ENCODE peak calls at places on chromosomes 12 and 14, in nine cellular contexts. One of them, this sample, is unnamed.

GRCh38 chr12:47268501-47269459 is 189.0 kb upstream of the AMIGO2 start:
- DNase-seq in A549: no peak
- DNase-seq in vagina: no peak
- DNase-seq in prostate gland: no peak
- DNase-seq in heart left ventricle: no peak
- DNase-seq in body of pancreas: no peak
- DNase-seq in uterus: no peak
- DNase-seq in upper lobe of left lung: peak
- DNase-seq in transverse colon: no peak
- DNase-seq in this sample: no peak

GRCh38 chr12:91382081-91382543 is 199.5 kb upstream of the DCN start:
- DNase-seq in uterus: peak
- DNase-seq in transverse colon: peak
- DNase-seq in body of pancreas: peak
- DNase-seq in A549: peak
- DNase-seq in prostate gland: peak
- DNase-seq in upper lobe of left lung: no peak
- DNase-seq in vagina: no peak
- DNase-seq in heart left ventricle: peak
- DNase-seq in this sample: peak

GRCh38 chr14:89531661-89532335 is 114.8 kb upstream of the FOXN3 start:
- DNase-seq in heart left ventricle: no peak
- DNase-seq in transverse colon: no peak
- DNase-seq in body of pancreas: no peak
- DNase-seq in upper lobe of left lung: no peak
- DNase-seq in vagina: no peak
- DNase-seq in prostate gland: no peak
- DNase-seq in uterus: no peak
- DNase-seq in A549: no peak
- DNase-seq in this sample: no peak

GRCh38 chr14:72621387-72622065 is 272.4 kb downstream of the DPF3 start:
- DNase-seq in vagina: peak
- DNase-seq in A549: no peak
- DNase-seq in heart left ventricle: no peak
- DNase-seq in uterus: no peak
- DNase-seq in transverse colon: no peak
- DNase-seq in prostate gland: no peak
- DNase-seq in upper lobe of left lung: no peak
- DNase-seq in body of pancreas: no peak
- DNase-seq in this sample: peak

GRCh38 chr12:10119072-10119471 is 10.9 kb downstream of the CLEC7A start:
- DNase-seq in uterus: no peak
- DNase-seq in vagina: no peak
- DNase-seq in prostate gland: no peak
- DNase-seq in heart left ventricle: no peak
- DNase-seq in A549: no peak
- DNase-seq in body of pancreas: no peak
- DNase-seq in transverse colon: no peak
- DNase-seq in upper lobe of left lung: no peak
- DNase-seq in this sample: no peak

GRCh38 chr14:56208520-56208919 is 90.3 kb downstream of the PELI2 start:
- DNase-seq in vagina: no peak
- DNase-seq in transverse colon: no peak
- DNase-seq in uterus: no peak
- DNase-seq in body of pancreas: no peak
- DNase-seq in A549: no peak
- DNase-seq in prostate gland: no peak
- DNase-seq in heart left ventricle: no peak
- DNase-seq in upper lobe of left lung: no peak
- DNase-seq in this sample: no peak

GRCh38 chr12:62530596-62530995 is 64.0 kb downstream of the MON2 start:
- DNase-seq in heart left ventricle: no peak
- DNase-seq in transverse colon: no peak
- DNase-seq in prostate gland: no peak
- DNase-seq in vagina: no peak
- DNase-seq in body of pancreas: no peak
- DNase-seq in uterus: no peak
- DNase-seq in upper lobe of left lung: no peak
- DNase-seq in A549: no peak
- DNase-seq in this sample: no peak

GRCh38 chr12:4909734-4910501 is at the start of gene KCNA1:
- DNase-seq in vagina: no peak
- DNase-seq in A549: no peak
- DNase-seq in heart left ventricle: no peak
- DNase-seq in body of pancreas: no peak
- DNase-seq in transverse colon: no peak
- DNase-seq in prostate gland: no peak
- DNase-seq in uterus: no peak
- DNase-seq in upper lobe of left lung: peak
- DNase-seq in this sample: no peak

GRCh38 chr12:111442301-111443045 is 36.8 kb downstream of the SH2B3 start:
- DNase-seq in transverse colon: peak
- DNase-seq in body of pancreas: no peak
- DNase-seq in uterus: no peak
- DNase-seq in heart left ventricle: peak
- DNase-seq in A549: no peak
- DNase-seq in prostate gland: no peak
- DNase-seq in vagina: no peak
- DNase-seq in upper lobe of left lung: peak
- DNase-seq in this sample: peak

GRCh38 chr12:31498424-31498823 is 92.5 kb downstream of the DENND5B start:
- DNase-seq in uterus: no peak
- DNase-seq in prostate gland: no peak
- DNase-seq in A549: no peak
- DNase-seq in transverse colon: no peak
- DNase-seq in heart left ventricle: no peak
- DNase-seq in vagina: no peak
- DNase-seq in body of pancreas: no peak
- DNase-seq in upper lobe of left lung: no peak
- DNase-seq in this sample: no peak

GRCh38 chr12:47903927-47904646 is 707 bp downstream of the VDR start:
- DNase-seq in prostate gland: peak
- DNase-seq in upper lobe of left lung: no peak
- DNase-seq in vagina: no peak
- DNase-seq in uterus: peak
- DNase-seq in body of pancreas: peak
- DNase-seq in transverse colon: peak
- DNase-seq in A549: peak
- DNase-seq in heart left ventricle: peak
- DNase-seq in this sample: peak

GRCh38 chr14:106845286-106846087 is 1319.1 kb downstream of the TMEM121 start:
- DNase-seq in prostate gland: peak
- DNase-seq in uterus: no peak
- DNase-seq in transverse colon: peak
- DNase-seq in vagina: no peak
- DNase-seq in upper lobe of left lung: no peak
- DNase-seq in heart left ventricle: no peak
- DNase-seq in A549: peak
- DNase-seq in body of pancreas: peak
- DNase-seq in this sample: no peak

GRCh38 chr12:62588916-62589315 is 122.3 kb downstream of the MON2 start:
- DNase-seq in upper lobe of left lung: no peak
- DNase-seq in heart left ventricle: no peak
- DNase-seq in A549: no peak
- DNase-seq in prostate gland: no peak
- DNase-seq in vagina: no peak
- DNase-seq in uterus: no peak
- DNase-seq in body of pancreas: no peak
- DNase-seq in transverse colon: no peak
- DNase-seq in this sample: no peak

GRCh38 chr12:1630827-1631591 is 2.0 kb downstream of the WNT5B start:
- DNase-seq in upper lobe of left lung: no peak
- DNase-seq in A549: no peak
- DNase-seq in uterus: no peak
- DNase-seq in transverse colon: no peak
- DNase-seq in vagina: no peak
- DNase-seq in prostate gland: no peak
- DNase-seq in heart left ventricle: peak
- DNase-seq in body of pancreas: no peak
- DNase-seq in this sample: no peak

GRCh38 chr12:15044461-15044860 is 71.6 kb downstream of the PDE6H start:
- DNase-seq in uterus: no peak
- DNase-seq in A549: no peak
- DNase-seq in prostate gland: no peak
- DNase-seq in body of pancreas: no peak
- DNase-seq in heart left ventricle: no peak
- DNase-seq in upper lobe of left lung: no peak
- DNase-seq in transverse colon: no peak
- DNase-seq in vagina: no peak
- DNase-seq in this sample: no peak

GRCh38 chr14:22434030-22434429 is 155.0 kb downstream of the DAD1 start:
- DNase-seq in upper lobe of left lung: no peak
- DNase-seq in transverse colon: no peak
- DNase-seq in body of pancreas: no peak
- DNase-seq in vagina: no peak
- DNase-seq in A549: no peak
- DNase-seq in heart left ventricle: no peak
- DNase-seq in uterus: no peak
- DNase-seq in prostate gland: no peak
- DNase-seq in this sample: no peak

GRCh38 chr14:30053103-30053502 is 125.5 kb upstream of the PRKD1 start:
- DNase-seq in body of pancreas: no peak
- DNase-seq in heart left ventricle: no peak
- DNase-seq in A549: no peak
- DNase-seq in vagina: no peak
- DNase-seq in prostate gland: no peak
- DNase-seq in upper lobe of left lung: no peak
- DNase-seq in transverse colon: no peak
- DNase-seq in uterus: no peak
- DNase-seq in this sample: no peak

GRCh38 chr14:81436296-81437138 is 36.4 kb upstream of the STON2 start:
- DNase-seq in prostate gland: peak
- DNase-seq in transverse colon: peak
- DNase-seq in A549: peak
- DNase-seq in body of pancreas: peak
- DNase-seq in upper lobe of left lung: peak
- DNase-seq in vagina: no peak
- DNase-seq in uterus: peak
- DNase-seq in heart left ventricle: peak
- DNase-seq in this sample: peak

GRCh38 chr14:23602181-23603095 is 23.8 kb upstream of the JPH4 start:
- DNase-seq in heart left ventricle: no peak
- DNase-seq in A549: no peak
- DNase-seq in uterus: no peak
- DNase-seq in body of pancreas: peak
- DNase-seq in transverse colon: no peak
- DNase-seq in upper lobe of left lung: no peak
- DNase-seq in prostate gland: no peak
- DNase-seq in vagina: no peak
- DNase-seq in this sample: no peak

GRCh38 chr14:75522224-75522764 is at the start of gene BATF:
- DNase-seq in transverse colon: peak
- DNase-seq in body of pancreas: no peak
- DNase-seq in upper lobe of left lung: peak
- DNase-seq in vagina: no peak
- DNase-seq in uterus: no peak
- DNase-seq in prostate gland: no peak
- DNase-seq in A549: no peak
- DNase-seq in heart left ventricle: no peak
- DNase-seq in this sample: no peak
- H3K4me3 ChIP-seq in transverse colon: peak
- H3K4me3 ChIP-seq in body of pancreas: no peak
- H3K4me3 ChIP-seq in upper lobe of left lung: peak
- H3K4me3 ChIP-seq in vagina: peak
- H3K4me3 ChIP-seq in uterus: no peak
- H3K4me3 ChIP-seq in prostate gland: peak
- H3K4me3 ChIP-seq in A549: no peak
- H3K4me3 ChIP-seq in heart left ventricle: no peak
- H3K4me3 ChIP-seq in this sample: no peak

GRCh38 chr14:103724116-103724515 is 8.5 kb downstream of the ZFYVE21 start:
- DNase-seq in transverse colon: peak
- DNase-seq in upper lobe of left lung: peak
- DNase-seq in body of pancreas: peak
- DNase-seq in vagina: no peak
- DNase-seq in A549: no peak
- DNase-seq in heart left ventricle: peak
- DNase-seq in uterus: peak
- DNase-seq in prostate gland: no peak
- DNase-seq in this sample: no peak
- TF ChIP-seq CTCF in transverse colon: no peak
- TF ChIP-seq CTCF in upper lobe of left lung: no peak
- TF ChIP-seq CTCF in body of pancreas: no peak
- TF ChIP-seq CTCF in vagina: no peak
- TF ChIP-seq CTCF in A549: no peak
- TF ChIP-seq CTCF in heart left ventricle: no peak
- TF ChIP-seq CTCF in uterus: no peak
- TF ChIP-seq CTCF in prostate gland: no peak
- TF ChIP-seq CTCF in this sample: no peak

GRCh38 chr14:38145142-38145541 is 62.6 kb upstream of the SSTR1 start:
- DNase-seq in upper lobe of left lung: no peak
- DNase-seq in uterus: no peak
- DNase-seq in heart left ventricle: no peak
- DNase-seq in prostate gland: no peak
- DNase-seq in body of pancreas: no peak
- DNase-seq in A549: no peak
- DNase-seq in vagina: no peak
- DNase-seq in transverse colon: no peak
- DNase-seq in this sample: peak

GRCh38 chr14:38139926-38140325 is 67.8 kb upstream of the SSTR1 start:
- DNase-seq in prostate gland: no peak
- DNase-seq in upper lobe of left lung: no peak
- DNase-seq in vagina: no peak
- DNase-seq in uterus: no peak
- DNase-seq in A549: no peak
- DNase-seq in body of pancreas: no peak
- DNase-seq in heart left ventricle: no peak
- DNase-seq in transverse colon: no peak
- DNase-seq in this sample: no peak

GRCh38 chr14:38138581-38139138 is 69.0 kb upstream of the SSTR1 start:
- DNase-seq in transverse colon: no peak
- DNase-seq in heart left ventricle: no peak
- DNase-seq in vagina: no peak
- DNase-seq in prostate gland: no peak
- DNase-seq in uterus: no peak
- DNase-seq in upper lobe of left lung: no peak
- DNase-seq in A549: no peak
- DNase-seq in body of pancreas: no peak
- DNase-seq in this sample: no peak

GRCh38 chr14:38143170-38143569 is 64.5 kb upstream of the SSTR1 start:
- DNase-seq in prostate gland: no peak
- DNase-seq in uterus: no peak
- DNase-seq in A549: no peak
- DNase-seq in transverse colon: no peak
- DNase-seq in vagina: no peak
- DNase-seq in body of pancreas: no peak
- DNase-seq in upper lobe of left lung: no peak
- DNase-seq in heart left ventricle: no peak
- DNase-seq in this sample: no peak

GRCh38 chr14:38143651-38144505 is 63.8 kb upstream of the SSTR1 start:
- DNase-seq in body of pancreas: no peak
- DNase-seq in vagina: no peak
- DNase-seq in upper lobe of left lung: no peak
- DNase-seq in prostate gland: no peak
- DNase-seq in transverse colon: no peak
- DNase-seq in A549: no peak
- DNase-seq in uterus: no peak
- DNase-seq in heart left ventricle: no peak
- DNase-seq in this sample: no peak
- TF ChIP-seq POLR2A in body of pancreas: no peak
- TF ChIP-seq POLR2A in vagina: no peak
- TF ChIP-seq POLR2A in upper lobe of left lung: no peak
- TF ChIP-seq POLR2A in prostate gland: no peak
- TF ChIP-seq POLR2A in transverse colon: no peak
- TF ChIP-seq POLR2A in A549: no peak
- TF ChIP-seq POLR2A in uterus: no peak
- TF ChIP-seq POLR2A in heart left ventricle: no peak
- TF ChIP-seq POLR2A in this sample: no peak

GRCh38 chr14:103551338-103551762 is 11.1 kb downstream of the BAG5 start:
- DNase-seq in upper lobe of left lung: peak
- DNase-seq in uterus: peak
- DNase-seq in A549: no peak
- DNase-seq in prostate gland: no peak
- DNase-seq in transverse colon: no peak
- DNase-seq in body of pancreas: peak
- DNase-seq in heart left ventricle: peak
- DNase-seq in vagina: no peak
- DNase-seq in this sample: peak
- H3K4me3 ChIP-seq in upper lobe of left lung: no peak
- H3K4me3 ChIP-seq in uterus: peak
- H3K4me3 ChIP-seq in A549: no peak
- H3K4me3 ChIP-seq in prostate gland: no peak
- H3K4me3 ChIP-seq in transverse colon: peak
- H3K4me3 ChIP-seq in body of pancreas: no peak
- H3K4me3 ChIP-seq in heart left ventricle: no peak
- H3K4me3 ChIP-seq in vagina: no peak
- H3K4me3 ChIP-seq in this sample: no peak